ENCODE peak calls at places on chromosomes 6 and 20, in seven cellular contexts. O, U, T, L, C, Z and H are unnamed samples.

GRCh38 chr6:129849456-129849855 is 11.7 kb downstream of the TMEM244 start:
- DNase-seq in O (no peak), L (no peak), T (no peak), C (peak), U (no peak), Z (peak), H (no peak)

GRCh38 chr6:158023597-158023939 is 41.9 kb downstream of the SYNJ2 start:
- DNase-seq in U (no peak), C (no peak), L (no peak), T (no peak), Z (no peak), O (no peak), H (no peak)

GRCh38 chr20:31695849-31696804 is 26.5 kb downstream of the BCL2L1 start:
- DNase-seq in L (no peak), Z (peak), T (no peak), U (no peak), O (no peak), C (peak), H (no peak)

GRCh38 chr6:431986-432385 is 40.4 kb downstream of the IRF4 start:
- DNase-seq in U (no peak), T (no peak), Z (no peak), O (no peak), L (no peak), C (no peak), H (no peak)

GRCh38 chr20:59676126-59676876 is 72.0 kb downstream of the PHACTR3 start:
- DNase-seq in U (no peak), T (no peak), L (no peak), C (no peak), Z (no peak), O (no peak), H (no peak)

GRCh38 chr20:24502661-24503060 is 33.2 kb downstream of the SYNDIG1 start:
- DNase-seq in C (no peak), T (no peak), Z (peak), L (no peak), O (no peak), U (no peak), H (no peak)

GRCh38 chr20:10668677-10669368 is 5.0 kb downstream of the JAG1 start:
- DNase-seq in Z (peak), L (no peak), T (no peak), C (no peak), U (no peak), O (no peak), H (no peak)

GRCh38 chr6:17585766-17586502 is 14.2 kb upstream of the FAM8A1 start:
- DNase-seq in C (no peak), U (peak), T (no peak), Z (no peak), L (no peak), O (no peak), H (no peak)

GRCh38 chr6:166586424-166587156 is at the start of gene RAMACL:
- DNase-seq in Z (no peak), T (no peak), L (no peak), O (no peak), U (peak), C (no peak), H (peak)

GRCh38 chr6:14921878-14922277 is 324.0 kb upstream of the JARID2 start:
- DNase-seq in C (no peak), U (no peak), L (no peak), T (no peak), Z (no peak), O (no peak), H (no peak)

GRCh38 chr6:80001337-80001736 is 3.1 kb upstream of the TTK start:
- DNase-seq in C (no peak), O (no peak), L (no peak), U (no peak), T (no peak), Z (no peak), H (no peak)

GRCh38 chr6:79993911-79994309 is 10.5 kb upstream of the TTK start:
- DNase-seq in O (no peak), U (peak), C (no peak), Z (no peak), L (no peak), T (no peak), H (no peak)

GRCh38 chr6:79993012-79993910 is 11.2 kb upstream of the TTK start:
- DNase-seq in T (no peak), O (no peak), C (no peak), U (peak), Z (no peak), L (no peak), H (no peak)

GRCh38 chr6:79997728-79998127 is 6.7 kb upstream of the TTK start:
- DNase-seq in U (no peak), T (no peak), C (no peak), O (no peak), L (no peak), Z (no peak), H (no peak)
- TF ChIP-seq CTCF in U (no peak), T (no peak), C (no peak), O (no peak), L (no peak), Z (no peak), H (no peak)

GRCh38 chr6:44010411-44011349 is 116.6 kb downstream of the MRPL14 start:
- DNase-seq in T (peak), L (no peak), Z (peak), O (peak), C (peak), U (peak), H (no peak)
- TF ChIP-seq CTCF in T (peak), L (no peak), Z (no peak), O (no peak), C (no peak), U (peak), H (no peak)

GRCh38 chr6:107374264-107374663 is 85.1 kb downstream of the PDSS2 start:
- DNase-seq in U (no peak), Z (no peak), O (no peak), L (no peak), T (no peak), C (no peak), H (no peak)
- TF ChIP-seq CTCF in U (no peak), Z (no peak), O (no peak), L (no peak), T (no peak), C (no peak), H (no peak)

GRCh38 chr6:89555751-89556150 is 82.8 kb downstream of the LYRM2 start:
- DNase-seq in C (no peak), L (no peak), O (no peak), U (peak), T (no peak), Z (no peak), H (no peak)

GRCh38 chr6:89553446-89553845 is 85.1 kb downstream of the LYRM2 start:
- DNase-seq in C (no peak), T (no peak), O (no peak), L (no peak), U (no peak), Z (no peak), H (no peak)
- TF ChIP-seq CTCF in C (no peak), T (no peak), O (no peak), L (no peak), U (no peak), Z (no peak), H (no peak)

DNA sequence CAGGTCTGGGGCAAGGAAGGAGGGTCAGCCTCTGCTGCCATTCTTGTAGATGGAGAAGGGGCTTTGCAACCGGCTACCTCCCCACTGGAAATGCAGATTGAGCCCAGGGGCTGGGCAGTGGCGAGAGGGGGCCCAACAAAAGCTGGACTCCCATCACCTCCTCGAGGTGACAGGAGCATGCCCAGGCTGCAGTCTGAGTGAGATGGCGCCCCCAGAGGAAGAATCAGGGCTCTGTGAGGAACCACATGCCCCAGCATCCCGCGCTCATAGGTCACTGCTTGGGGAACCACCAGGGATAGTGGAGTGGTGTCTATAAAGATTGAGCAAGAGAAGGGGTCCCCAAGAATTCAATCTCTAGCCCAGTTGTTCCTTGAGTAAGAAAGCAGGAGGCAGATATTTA is 31.6 kb upstream of the NEDD9 start:
- DNase-seq in L (no peak), O (no peak), U (peak), C (no peak), Z (no peak), T (no peak), H (no peak)
- TF ChIP-seq CTCF in L (no peak), O (no peak), U (peak), C (no peak), Z (no peak), T (no peak), H (no peak)

DNA sequence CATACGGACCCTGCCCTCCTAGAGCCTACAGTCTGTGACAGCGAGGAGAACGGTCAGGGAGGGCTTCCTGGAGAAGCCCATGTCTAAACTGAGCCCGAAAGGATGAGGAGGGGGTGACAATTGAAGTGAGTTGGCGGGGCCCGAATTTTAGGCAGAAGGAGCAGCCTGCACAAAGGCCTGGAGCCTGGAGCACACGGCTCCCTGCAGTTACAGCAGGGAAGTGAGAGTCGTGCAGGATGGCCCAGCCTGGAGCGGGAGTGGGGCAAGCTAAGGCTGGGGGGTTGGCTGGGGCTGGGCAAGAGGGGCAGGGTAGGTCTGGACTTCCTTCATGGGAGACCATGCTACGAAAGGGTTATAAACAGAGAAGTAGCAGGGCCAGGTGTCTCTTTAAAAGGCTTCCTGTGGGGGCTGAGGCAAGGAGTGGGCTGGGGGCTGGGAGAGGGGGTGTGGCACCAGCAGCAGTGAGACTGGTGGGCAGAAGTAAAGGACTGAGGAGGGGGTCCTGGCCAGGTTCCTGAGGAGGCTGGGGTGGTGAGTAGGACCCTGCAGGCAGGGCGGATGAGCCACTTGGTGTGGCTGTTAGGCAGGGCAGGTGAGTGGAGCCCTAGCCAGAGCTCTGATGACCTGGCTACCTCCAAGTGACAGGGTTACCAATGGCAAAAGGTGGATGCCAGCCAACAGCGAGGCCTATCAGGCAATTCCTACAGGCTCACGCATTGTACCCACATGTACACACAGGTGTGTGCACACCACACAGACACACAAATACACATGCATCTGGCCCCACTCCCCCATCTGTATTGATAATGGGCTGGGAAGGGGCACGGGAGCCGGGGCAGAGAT is 119.2 kb downstream of the MRPL14 start:
- DNase-seq in O (peak), T (no peak), U (peak), C (no peak), L (no peak), Z (no peak), H (no peak)
- TF ChIP-seq CTCF in O (no peak), T (no peak), U (no peak), C (no peak), L (no peak), Z (no peak), H (no peak)

DNA sequence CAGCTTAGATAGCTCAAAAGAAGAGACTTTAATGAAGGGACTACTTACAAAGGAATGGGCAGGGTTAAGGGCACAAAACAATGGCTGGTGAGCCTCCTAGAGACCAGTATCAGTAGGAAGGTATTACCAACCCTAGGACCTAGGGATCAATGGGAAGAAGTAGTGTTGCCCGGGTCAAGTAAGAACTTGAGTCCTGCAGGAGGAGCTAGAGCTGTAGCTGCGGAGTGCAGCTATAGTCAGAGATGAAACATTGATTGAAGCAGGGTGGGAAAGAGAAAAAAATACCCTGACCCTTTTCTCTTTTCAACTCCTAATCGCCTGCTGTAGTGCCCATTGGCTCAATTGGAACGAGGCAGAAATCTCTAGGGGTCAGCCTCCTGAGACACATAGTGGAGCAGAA is 144.0 kb downstream of the FLRT3 start:
- DNase-seq in C (no peak), T (no peak), O (no peak), L (no peak), U (peak), Z (no peak), H (no peak)
- TF ChIP-seq CTCF in C (no peak), T (no peak), O (no peak), L (no peak), U (peak), Z (no peak), H (no peak)

GRCh38 chr20:62026564-62026856 is 39.2 kb downstream of the TAF4 start:
- DNase-seq in T (no peak), Z (no peak), C (no peak), U (no peak), L (no peak), O (no peak), H (no peak)

GRCh38 chr20:62027698-62028321 is 37.9 kb downstream of the TAF4 start:
- DNase-seq in T (no peak), L (no peak), C (no peak), U (no peak), Z (no peak), O (no peak), H (peak)

GRCh38 chr20:62027116-62027515 is 38.6 kb downstream of the TAF4 start:
- DNase-seq in Z (peak), T (no peak), O (no peak), C (no peak), U (no peak), L (no peak), H (no peak)

GRCh38 chr20:62025394-62025793 is 40.3 kb downstream of the TAF4 start:
- DNase-seq in U (no peak), O (no peak), L (no peak), Z (peak), T (no peak), C (peak), H (no peak)

GRCh38 chr20:62025832-62026563 is 39.7 kb downstream of the TAF4 start:
- DNase-seq in C (peak), U (no peak), T (peak), Z (peak), O (no peak), L (no peak), H (no peak)
- TF ChIP-seq CTCF in C (peak), U (peak), T (peak), Z (peak), O (peak), L (no peak), H (peak)